ENCODE peak calls at places on chromosomes 4 and X, in seven cellular contexts. One of them, this sample, is unnamed.

GRCh38 chr4:34880246-34880645 is 1364.1 kb downstream of the ARAP2 start:
- DNase-seq in astrocyte of the spinal cord: no peak
- DNase-seq in NCI-H2081: no peak
- DNase-seq in retina: no peak
- DNase-seq in T-helper 2 cell: no peak
- DNase-seq in NCI-H774: no peak
- DNase-seq in HS-5: no peak
- DNase-seq in this sample: no peak

GRCh38 chr4:125390727-125391126 is 76.0 kb downstream of the FAT4 start:
- DNase-seq in NCI-H774: no peak
- DNase-seq in HS-5: no peak
- DNase-seq in NCI-H2081: no peak
- DNase-seq in retina: no peak
- DNase-seq in T-helper 2 cell: no peak
- DNase-seq in astrocyte of the spinal cord: no peak
- DNase-seq in this sample: no peak

GRCh38 chr4:140717313-140717712 is 38.9 kb downstream of the TBC1D9 start:
- DNase-seq in NCI-H2081: no peak
- DNase-seq in HS-5: no peak
- DNase-seq in astrocyte of the spinal cord: no peak
- DNase-seq in retina: no peak
- DNase-seq in T-helper 2 cell: no peak
- DNase-seq in NCI-H774: no peak
- DNase-seq in this sample: no peak

GRCh38 chrX:136271300-136271699 is 20.1 kb upstream of the MAP7D3 start:
- DNase-seq in retina: no peak
- DNase-seq in T-helper 2 cell: no peak
- DNase-seq in NCI-H774: no peak
- DNase-seq in NCI-H2081: no peak
- DNase-seq in HS-5: no peak
- DNase-seq in astrocyte of the spinal cord: no peak
- DNase-seq in this sample: no peak

GRCh38 chr4:128782076-128782715 is 27.3 kb upstream of the JADE1 start:
- DNase-seq in NCI-H2081: peak
- DNase-seq in HS-5: no peak
- DNase-seq in retina: no peak
- DNase-seq in NCI-H774: no peak
- DNase-seq in astrocyte of the spinal cord: no peak
- DNase-seq in T-helper 2 cell: no peak
- DNase-seq in this sample: no peak

GRCh38 chrX:23952984-23953907 is 45.4 kb downstream of the CXorf58 start:
- DNase-seq in NCI-H2081: peak
- DNase-seq in NCI-H774: no peak
- DNase-seq in astrocyte of the spinal cord: no peak
- DNase-seq in retina: no peak
- DNase-seq in T-helper 2 cell: no peak
- DNase-seq in HS-5: no peak
- DNase-seq in this sample: no peak

GRCh38 chr4:1376841-1377605 is 29.2 kb downstream of the NKX1-1 start:
- DNase-seq in HS-5: no peak
- DNase-seq in astrocyte of the spinal cord: no peak
- DNase-seq in T-helper 2 cell: no peak
- DNase-seq in NCI-H774: no peak
- DNase-seq in retina: no peak
- DNase-seq in NCI-H2081: no peak
- DNase-seq in this sample: no peak

GRCh38 chrX:82734140-82734539 is 774.0 kb upstream of the POU3F4 start:
- DNase-seq in NCI-H2081: no peak
- DNase-seq in astrocyte of the spinal cord: no peak
- DNase-seq in NCI-H774: no peak
- DNase-seq in retina: no peak
- DNase-seq in HS-5: no peak
- DNase-seq in T-helper 2 cell: no peak
- DNase-seq in this sample: no peak

GRCh38 chr4:110955748-110956147 is 332.9 kb upstream of the PITX2 start:
- DNase-seq in NCI-H774: no peak
- DNase-seq in T-helper 2 cell: no peak
- DNase-seq in astrocyte of the spinal cord: no peak
- DNase-seq in NCI-H2081: no peak
- DNase-seq in retina: no peak
- DNase-seq in HS-5: no peak
- DNase-seq in this sample: no peak

GRCh38 chr4:56723201-56723605 is 42.1 kb upstream of the HOPX start:
- DNase-seq in NCI-H774: no peak
- DNase-seq in astrocyte of the spinal cord: no peak
- DNase-seq in NCI-H2081: no peak
- DNase-seq in retina: no peak
- DNase-seq in HS-5: no peak
- DNase-seq in T-helper 2 cell: no peak
- DNase-seq in this sample: no peak

GRCh38 chr4:76984127-76984526 is 34.6 kb downstream of the SEPTIN11 start:
- DNase-seq in HS-5: no peak
- DNase-seq in T-helper 2 cell: no peak
- DNase-seq in retina: peak
- DNase-seq in NCI-H2081: no peak
- DNase-seq in NCI-H774: no peak
- DNase-seq in astrocyte of the spinal cord: peak
- DNase-seq in this sample: no peak

GRCh38 chr4:181323061-181323460 is 920.1 kb upstream of the TENM3 start:
- DNase-seq in astrocyte of the spinal cord: no peak
- DNase-seq in T-helper 2 cell: no peak
- DNase-seq in NCI-H774: no peak
- DNase-seq in NCI-H2081: no peak
- DNase-seq in HS-5: no peak
- DNase-seq in retina: no peak
- DNase-seq in this sample: no peak

GRCh38 chr4:122710434-122711308 is 21.8 kb upstream of the BBS12 start:
- DNase-seq in T-helper 2 cell: no peak
- DNase-seq in HS-5: no peak
- DNase-seq in NCI-H774: no peak
- DNase-seq in astrocyte of the spinal cord: peak
- DNase-seq in NCI-H2081: no peak
- DNase-seq in retina: no peak
- DNase-seq in this sample: no peak

GRCh38 chrX:106284431-106285025 is 116.4 kb downstream of the PWWP3B start:
- DNase-seq in NCI-H774: no peak
- DNase-seq in T-helper 2 cell: no peak
- DNase-seq in retina: no peak
- DNase-seq in astrocyte of the spinal cord: no peak
- DNase-seq in HS-5: no peak
- DNase-seq in NCI-H2081: no peak
- DNase-seq in this sample: no peak